ENCODE peak calls at places on chromosome 5, in four cellular contexts. E, J, X and Y are unnamed samples.

GRCh38 chr5:13316191-13316590 is 628.3 kb downstream of the DNAH5 start:
- DNase-seq in E (no peak), J (no peak), X (no peak), Y (no peak)

GRCh38 chr5:137332296-137332695 is 166.8 kb downstream of the SPOCK1 start:
- DNase-seq in E (no peak), J (no peak), X (no peak), Y (no peak)

GRCh38 chr5:177023247-177023703 is 779 bp downstream of the ZNF346 start:
- DNase-seq in E (no peak), J (no peak), X (no peak), Y (no peak)

GRCh38 chr5:10317825-10318682 is 10.4 kb upstream of the CMBL start:
- DNase-seq in E (no peak), J (no peak), X (no peak), Y (peak; percentile 33)

GRCh38 chr5:170570492-170570891 is 66.7 kb downstream of the KCNIP1 start:
- DNase-seq in E (no peak), J (no peak), X (no peak), Y (no peak)

GRCh38 chr5:140245354-140245753 is 57.5 kb downstream of the PFDN1 start:
- DNase-seq in E (no peak), J (no peak), X (no peak), Y (no peak)

GRCh38 chr5:115895821-115896220 is 54.1 kb downstream of the AP3S1 start:
- DNase-seq in E (no peak), J (no peak), X (no peak), Y (peak; percentile 7)

GRCh38 chr5:178839319-178839704 is 20.4 kb upstream of the ZNF354B start:
- DNase-seq in E (no peak), J (peak; percentile 74), X (peak; percentile 22), Y (peak; percentile 14)

GRCh38 chr5:160463775-160464465 is 42.3 kb downstream of the PTTG1 start:
- DNase-seq in E (no peak), J (no peak), X (no peak), Y (peak; percentile 87)

GRCh38 chr5:78591972-78592700 is 56.4 kb downstream of the LHFPL2 start:
- DNase-seq in E (no peak), J (no peak), X (no peak), Y (no peak)

GRCh38 chr5:132195727-132196126 is 31.9 kb downstream of the P4HA2 start:
- DNase-seq in E (no peak), J (no peak), X (no peak), Y (no peak)

GRCh38 chr5:91641730-91642350 is 258.7 kb upstream of the ARRDC3 start:
- DNase-seq in E (no peak), J (peak; percentile 4), X (no peak), Y (peak; percentile 18)

GRCh38 chr5:157215143-157215825 is 34.6 kb downstream of the ITK start:
- DNase-seq in E (no peak), J (no peak), X (peak; percentile 20), Y (no peak)

GRCh38 chr5:181111010-181111409 is 20.0 kb downstream of the OR2V1 start:
- DNase-seq in E (no peak), J (peak; percentile 54), X (no peak), Y (no peak)

GRCh38 chr5:88940712-88941111 is 57.7 kb upstream of the MEF2C start:
- DNase-seq in E (no peak), J (no peak), X (no peak), Y (no peak)

GRCh38 chr5:181212934-181213333 is 7.9 kb upstream of the TRIM7 start:
- DNase-seq in E (no peak), J (no peak), X (no peak), Y (no peak)

GRCh38 chr5:68303754-68304420 is 88.3 kb downstream of the PIK3R1 start:
- DNase-seq in E (no peak), J (no peak), X (no peak), Y (no peak)

GRCh38 chr5:41048986-41049385 is 22.2 kb downstream of the MROH2B start:
- DNase-seq in E (no peak), J (no peak), X (no peak), Y (no peak)

GRCh38 chr5:9877473-9877872 is 247.3 kb upstream of the TAS2R1 start:
- DNase-seq in E (no peak), J (no peak), X (no peak), Y (peak; percentile 43)

GRCh38 chr5:1673042-1673674 is 126.5 kb downstream of the MRPL36 start:
- DNase-seq in E (no peak), J (no peak), X (no peak), Y (no peak)